ENCODE peak calls at places on chromosomes 5 and 9, in four cellular contexts. W is MCF 10A, G is MM.1S, U is uterus. E is an unnamed sample.

GRCh38 chr5:120358949-120359348 is 105.2 kb upstream of the PRR16 start:
- DNase-seq in W (no peak), G (no peak), U (no peak), E (no peak)

GRCh38 chr5:129716235-129717030 is 31.5 kb upstream of the MINAR2 start:
- DNase-seq in W (peak; percentile 21), G (no peak), U (no peak), E (no peak)

GRCh38 chr5:107469485-107469884 is 201.3 kb downstream of the EFNA5 start:
- DNase-seq in W (peak; percentile 94), G (no peak), U (no peak), E (no peak)

GRCh38 chr5:75710630-75711029 is 6.6 kb downstream of the POC5 start:
- DNase-seq in W (no peak), G (no peak), U (no peak), E (no peak)

GRCh38 chr5:39424751-39425524 is at the start of gene DAB2:
- DNase-seq in W (peak; percentile 62), G (peak; percentile 80), U (peak; percentile 81), E (peak; percentile 19)

GRCh38 chr5:135246923-135247795 is 151.9 kb downstream of the MACROH2A1 start:
- DNase-seq in W (peak; percentile 98), G (no peak), U (peak; percentile 64), E (no peak)

GRCh38 chr5:68344447-68345111 is 129.0 kb downstream of the PIK3R1 start:
- DNase-seq in W (peak; percentile 94), G (peak; percentile 70), U (no peak), E (no peak)

GRCh38 chr9:40907657-40908624 is 220.5 kb downstream of the FOXD4L6 start:
- DNase-seq in W (no peak), G (no peak), U (no peak), E (no peak)

GRCh38 chr5:30849801-30850370 is 343.6 kb upstream of the CDH6 start:
- DNase-seq in W (no peak), G (no peak), U (no peak), E (no peak)

GRCh38 chr5:103208460-103208859 is 50.1 kb upstream of the MACIR start:
- DNase-seq in W (no peak), G (no peak), U (no peak), E (no peak)

GRCh38 chr9:113599647-113600476 is 136.3 kb downstream of the RGS3 start:
- DNase-seq in W (no peak), G (no peak), U (no peak), E (no peak)

GRCh38 chr5:102130890-102131289 is 165.2 kb downstream of the SLCO4C1 start:
- DNase-seq in W (no peak), G (no peak), U (no peak), E (no peak)

GRCh38 chr5:177483994-177484901 is 10.8 kb upstream of the DBN1 start:
- DNase-seq in W (no peak), G (no peak), U (peak; percentile 23), E (no peak)

GRCh38 chr9:88990721-88991065 is 575 bp upstream of the S1PR3 start:
- DNase-seq in W (no peak), G (no peak), U (no peak), E (no peak)
- TF ChIP-seq CTCF in W (no peak), G (no peak), U (no peak), E (no peak)

DNA sequence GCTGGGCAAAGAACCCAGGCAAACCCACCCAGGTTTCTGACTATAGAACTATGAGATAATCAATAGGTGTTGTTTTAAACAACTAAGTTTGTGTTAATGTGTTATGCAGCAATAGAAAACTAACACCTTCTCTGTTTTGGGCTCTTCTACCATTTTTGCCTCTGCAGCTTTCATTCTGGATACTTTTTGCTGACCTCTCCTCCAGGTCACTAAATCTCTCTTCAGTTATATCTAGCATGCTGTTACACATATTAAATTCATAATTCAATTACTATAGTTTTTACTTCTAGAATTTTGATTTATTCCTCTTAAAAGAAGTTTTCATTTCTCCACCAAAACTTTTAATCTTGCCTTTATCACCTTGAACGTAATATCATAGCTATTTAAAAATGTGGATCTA is 17.2 kb downstream of the MAPK9 start:
- DNase-seq in W (no peak), G (no peak), U (no peak), E (no peak)
- TF ChIP-seq CTCF in W (no peak), G (no peak), U (no peak), E (no peak)

GRCh38 chr5:62348723-62349481 is 42.9 kb downstream of the KIF2A start:
- DNase-seq in W (no peak), G (no peak), U (no peak), E (no peak)

GRCh38 chr5:62354028-62354874 is 48.2 kb downstream of the KIF2A start:
- DNase-seq in W (peak; percentile 64), G (peak; percentile 55), U (no peak), E (no peak)
- TF ChIP-seq CTCF in W (peak; percentile 50), G (peak; percentile 60), U (peak; percentile 59), E (peak; percentile 64)

DNA sequence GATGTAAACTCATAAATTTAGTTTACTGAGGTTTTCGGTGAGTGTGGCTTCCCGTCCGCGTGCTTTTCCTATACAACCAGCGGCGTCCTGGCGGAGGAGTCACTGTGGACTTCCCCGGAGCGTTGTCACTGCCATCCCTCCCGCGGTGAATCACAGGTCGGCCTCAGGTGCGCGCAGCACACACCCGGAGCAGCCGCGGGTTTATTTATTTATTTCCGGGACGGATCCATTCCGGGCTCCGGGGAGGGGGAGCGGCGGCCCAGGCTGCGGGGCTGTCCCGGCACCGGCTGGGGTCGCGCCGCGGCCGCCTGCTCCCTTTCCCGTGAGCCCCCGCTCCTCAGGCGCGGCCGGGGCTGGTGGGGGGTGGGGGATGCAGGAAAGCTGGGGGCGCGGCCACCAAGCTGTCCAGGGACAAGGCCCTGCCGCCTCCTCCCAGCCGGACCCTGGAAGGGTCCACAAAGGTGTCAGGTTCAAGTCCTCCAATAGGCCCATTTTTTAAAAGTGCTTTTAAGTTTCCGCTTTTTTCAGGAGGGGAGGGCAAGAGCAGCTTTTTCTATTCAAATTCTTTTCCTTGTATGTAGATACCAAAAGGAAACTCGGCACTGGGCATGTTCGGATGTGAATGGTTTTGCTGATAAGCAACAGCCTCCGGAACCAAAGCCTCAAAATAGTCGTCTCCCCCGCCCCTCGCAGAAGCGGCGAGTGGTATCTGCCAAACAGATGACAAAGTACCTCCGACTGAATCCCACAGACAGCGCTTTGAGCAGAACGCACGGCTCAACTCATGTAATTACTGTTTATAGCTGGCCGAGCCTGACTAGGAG is 192.5 kb downstream of the CD180 start:
- DNase-seq in W (peak; percentile 93), G (peak; percentile 89), U (peak; percentile 84), E (no peak)
- TF ChIP-seq CTCF in W (no peak), G (no peak), U (no peak), E (no peak)

GRCh38 chr5:14581891-14582796 is 552 bp downstream of the OTULINL start:
- DNase-seq in W (peak; percentile 18), G (peak; percentile 91), U (peak; percentile 46), E (no peak)
- TF ChIP-seq CTCF in W (no peak), G (peak; percentile 36), U (no peak), E (peak; percentile 9)

GRCh38 chr9:128809831-128810230 is 8.5 kb upstream of the ENDOG start:
- DNase-seq in W (no peak), G (no peak), U (no peak), E (no peak)
- TF ChIP-seq CTCF in W (no peak), G (no peak), U (no peak), E (no peak)

E was measured in D721Med.